ENCODE peak calls at places on chromosomes 12 and 14, in seven cellular contexts. One of them, this sample, is unnamed. For H3K27me3, the result is how much of the 10 kb centered on the place peaks cover.

GRCh38 chr14:75714993-75715392 is 53.9 kb downstream of the TTLL5 start:
- DNase-seq in esophagus squamous epithelium: no peak
- DNase-seq in HCT116: no peak
- DNase-seq in heart right ventricle: no peak
- DNase-seq in lower lobe of right lung: no peak
- DNase-seq in astrocyte: no peak
- DNase-seq in PC-3: no peak
- DNase-seq in this sample: no peak

GRCh38 chr14:29217813-29218450 is 451.3 kb downstream of the FOXG1 start:
- DNase-seq in HCT116: no peak
- DNase-seq in astrocyte: no peak
- DNase-seq in heart right ventricle: no peak
- DNase-seq in lower lobe of right lung: no peak
- DNase-seq in PC-3: no peak
- DNase-seq in esophagus squamous epithelium: no peak
- DNase-seq in this sample: no peak

GRCh38 chr12:104670439-104671406 is 214.0 kb downstream of the CHST11 start:
- DNase-seq in esophagus squamous epithelium: no peak
- DNase-seq in PC-3: no peak
- DNase-seq in lower lobe of right lung: peak
- DNase-seq in HCT116: peak
- DNase-seq in heart right ventricle: no peak
- DNase-seq in astrocyte: no peak
- DNase-seq in this sample: no peak

GRCh38 chr14:34365309-34365915 is 96.6 kb downstream of the SPTSSA start:
- DNase-seq in HCT116: no peak
- DNase-seq in PC-3: peak
- DNase-seq in heart right ventricle: no peak
- DNase-seq in esophagus squamous epithelium: no peak
- DNase-seq in lower lobe of right lung: no peak
- DNase-seq in astrocyte: no peak
- DNase-seq in this sample: no peak

GRCh38 chr12:102549691-102550090 is 69.3 kb upstream of the IGF1 start:
- DNase-seq in PC-3: no peak
- DNase-seq in HCT116: no peak
- DNase-seq in esophagus squamous epithelium: no peak
- DNase-seq in lower lobe of right lung: no peak
- DNase-seq in astrocyte: no peak
- DNase-seq in heart right ventricle: no peak
- DNase-seq in this sample: no peak

GRCh38 chr12:25200703-25201102 is 5.7 kb downstream of the ETFRF1 start:
- DNase-seq in PC-3: no peak
- DNase-seq in HCT116: no peak
- DNase-seq in esophagus squamous epithelium: no peak
- DNase-seq in heart right ventricle: no peak
- DNase-seq in lower lobe of right lung: no peak
- DNase-seq in astrocyte: peak
- DNase-seq in this sample: no peak

GRCh38 chr12:78396538-78396937 is 468.0 kb upstream of the SYT1 start:
- DNase-seq in astrocyte: no peak
- DNase-seq in lower lobe of right lung: no peak
- DNase-seq in HCT116: no peak
- DNase-seq in PC-3: no peak
- DNase-seq in heart right ventricle: no peak
- DNase-seq in esophagus squamous epithelium: no peak
- DNase-seq in this sample: no peak

GRCh38 chr14:91371011-91371989 is 46.3 kb downstream of the CCDC88C start:
- DNase-seq in PC-3: no peak
- DNase-seq in HCT116: no peak
- DNase-seq in heart right ventricle: no peak
- DNase-seq in astrocyte: no peak
- DNase-seq in esophagus squamous epithelium: no peak
- DNase-seq in lower lobe of right lung: no peak
- DNase-seq in this sample: no peak

GRCh38 chr14:54182419-54183040 is 214.3 kb upstream of the CDKN3 start:
- DNase-seq in astrocyte: peak
- DNase-seq in heart right ventricle: no peak
- DNase-seq in HCT116: no peak
- DNase-seq in lower lobe of right lung: no peak
- DNase-seq in esophagus squamous epithelium: no peak
- DNase-seq in PC-3: peak
- DNase-seq in this sample: no peak

GRCh38 chr12:1044697-1045096 is 53.7 kb downstream of the ERC1 start:
- DNase-seq in PC-3: peak
- DNase-seq in HCT116: no peak
- DNase-seq in lower lobe of right lung: no peak
- DNase-seq in heart right ventricle: no peak
- DNase-seq in esophagus squamous epithelium: no peak
- DNase-seq in astrocyte: peak
- DNase-seq in this sample: no peak

GRCh38 chr12:106704081-106704480 is 70.4 kb upstream of the RIC8B start:
- DNase-seq in HCT116: no peak
- DNase-seq in lower lobe of right lung: no peak
- DNase-seq in astrocyte: no peak
- DNase-seq in PC-3: no peak
- DNase-seq in heart right ventricle: no peak
- DNase-seq in esophagus squamous epithelium: no peak
- DNase-seq in this sample: no peak

GRCh38 chr12:46445551-46446235 is 73.1 kb upstream of the SLC38A2 start:
- DNase-seq in HCT116: no peak
- DNase-seq in PC-3: peak
- DNase-seq in astrocyte: no peak
- DNase-seq in heart right ventricle: no peak
- DNase-seq in esophagus squamous epithelium: no peak
- DNase-seq in lower lobe of right lung: no peak
- DNase-seq in this sample: no peak

GRCh38 chr14:96341323-96341722 is 21.8 kb downstream of the ATG2B start:
- DNase-seq in lower lobe of right lung: no peak
- DNase-seq in esophagus squamous epithelium: no peak
- DNase-seq in heart right ventricle: no peak
- DNase-seq in HCT116: no peak
- DNase-seq in PC-3: no peak
- DNase-seq in astrocyte: no peak
- DNase-seq in this sample: no peak

GRCh38 chr12:6849976-6850560 is 1.0 kb downstream of the CDCA3 start:
- DNase-seq in esophagus squamous epithelium: no peak
- DNase-seq in astrocyte: no peak
- DNase-seq in lower lobe of right lung: no peak
- DNase-seq in PC-3: no peak
- DNase-seq in HCT116: no peak
- DNase-seq in heart right ventricle: no peak
- DNase-seq in this sample: no peak

GRCh38 chr12:127745466-127746220 is 521.3 kb upstream of the TMEM132C start:
- DNase-seq in PC-3: no peak
- DNase-seq in heart right ventricle: no peak
- DNase-seq in astrocyte: no peak
- DNase-seq in HCT116: no peak
- DNase-seq in lower lobe of right lung: no peak
- DNase-seq in esophagus squamous epithelium: no peak
- DNase-seq in this sample: no peak

GRCh38 chr12:117850048-117850447 is 118.7 kb downstream of the KSR2 start:
- DNase-seq in astrocyte: peak
- DNase-seq in lower lobe of right lung: no peak
- DNase-seq in heart right ventricle: no peak
- DNase-seq in HCT116: peak
- DNase-seq in PC-3: peak
- DNase-seq in esophagus squamous epithelium: no peak
- DNase-seq in this sample: peak

DNA sequence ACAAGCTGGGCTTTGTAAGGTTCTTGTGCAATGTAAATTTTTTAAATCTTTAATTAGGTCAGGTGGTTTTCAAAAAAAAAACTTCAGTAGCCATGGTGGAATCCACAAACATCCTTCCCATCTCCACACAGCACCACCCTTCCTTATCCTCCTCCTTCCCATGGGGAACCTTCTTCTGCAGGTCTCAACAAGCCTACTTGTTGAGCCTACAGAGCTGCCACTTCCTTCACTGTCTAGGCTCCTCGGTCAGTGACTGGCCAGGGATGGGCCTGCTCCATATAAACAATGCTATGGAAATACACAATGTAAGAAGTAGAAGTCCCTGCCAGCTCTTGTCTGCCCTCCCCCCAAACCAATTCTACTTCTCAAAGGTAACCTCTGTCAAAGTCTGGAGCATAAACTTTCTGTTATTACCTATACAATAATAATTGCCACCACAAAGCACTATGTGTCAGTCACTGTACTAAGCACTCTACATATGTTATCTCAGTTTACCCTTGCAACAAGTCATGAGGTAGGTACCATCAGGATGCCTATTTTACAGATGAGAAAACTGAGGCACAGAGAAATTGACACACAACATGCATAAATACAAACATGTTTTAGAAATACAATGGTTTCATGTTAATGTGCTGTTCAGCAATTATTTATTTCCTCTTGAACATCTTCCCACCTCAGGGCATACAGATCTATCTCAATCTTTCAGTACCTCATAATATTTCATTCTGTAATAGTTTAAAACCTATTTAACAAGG is 17.4 kb downstream of the LIMA1 start:
- DNase-seq in heart right ventricle: no peak
- DNase-seq in esophagus squamous epithelium: no peak
- DNase-seq in PC-3: no peak
- DNase-seq in astrocyte: no peak
- DNase-seq in lower lobe of right lung: no peak
- DNase-seq in HCT116: no peak
- DNase-seq in this sample: no peak
- H3K27ac ChIP-seq in heart right ventricle: no peak
- H3K27ac ChIP-seq in esophagus squamous epithelium: peak
- H3K27ac ChIP-seq in PC-3: no peak
- H3K27ac ChIP-seq in astrocyte: no peak
- H3K27ac ChIP-seq in lower lobe of right lung: no peak
- H3K27ac ChIP-seq in HCT116: no peak
- H3K27ac ChIP-seq in this sample: no peak

GRCh38 chr12:16121953-16122352 is 155.5 kb downstream of the SLC15A5 start:
- DNase-seq in heart right ventricle: no peak
- DNase-seq in astrocyte: no peak
- DNase-seq in HCT116: no peak
- DNase-seq in lower lobe of right lung: no peak
- DNase-seq in esophagus squamous epithelium: no peak
- DNase-seq in PC-3: no peak
- DNase-seq in this sample: no peak

GRCh38 chr12:16118586-16118985 is 158.9 kb downstream of the SLC15A5 start:
- DNase-seq in astrocyte: peak
- DNase-seq in esophagus squamous epithelium: no peak
- DNase-seq in lower lobe of right lung: no peak
- DNase-seq in HCT116: no peak
- DNase-seq in heart right ventricle: no peak
- DNase-seq in PC-3: no peak
- DNase-seq in this sample: no peak

GRCh38 chr12:16120027-16120426 is 157.5 kb downstream of the SLC15A5 start:
- DNase-seq in PC-3: no peak
- DNase-seq in heart right ventricle: no peak
- DNase-seq in lower lobe of right lung: no peak
- DNase-seq in HCT116: no peak
- DNase-seq in astrocyte: no peak
- DNase-seq in esophagus squamous epithelium: no peak
- DNase-seq in this sample: no peak

DNA sequence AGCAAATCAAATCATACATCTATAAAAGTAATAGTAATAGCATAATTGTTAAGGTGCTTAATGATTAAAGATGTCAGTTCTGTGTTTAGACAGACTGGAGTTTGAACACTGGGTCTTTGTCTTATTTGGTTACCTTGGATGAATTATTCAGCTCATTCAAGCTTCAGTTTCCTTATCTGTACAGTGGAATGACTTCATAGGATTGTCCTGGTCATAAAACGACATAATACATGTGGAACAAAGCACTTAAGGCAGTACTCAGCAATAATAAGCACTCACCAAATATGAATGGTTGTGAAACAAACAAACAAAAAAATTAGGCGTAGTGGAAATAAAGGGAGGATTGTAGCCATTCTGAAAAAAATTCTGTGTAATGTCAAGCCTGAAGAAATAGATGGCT is 157.9 kb downstream of the SLC15A5 start:
- DNase-seq in esophagus squamous epithelium: no peak
- DNase-seq in astrocyte: no peak
- DNase-seq in heart right ventricle: no peak
- DNase-seq in PC-3: no peak
- DNase-seq in HCT116: no peak
- DNase-seq in lower lobe of right lung: no peak
- DNase-seq in this sample: no peak
- H3K27me3 ChIP-seq in esophagus squamous epithelium: under half
- H3K27me3 ChIP-seq in astrocyte: under half
- H3K27me3 ChIP-seq in heart right ventricle: under half
- H3K27me3 ChIP-seq in PC-3: under half
- H3K27me3 ChIP-seq in HCT116: under half
- H3K27me3 ChIP-seq in lower lobe of right lung: under half
- H3K27me3 ChIP-seq in this sample: under half

GRCh38 chr14:22482085-22482694 is 106.8 kb downstream of the DAD1 start:
- DNase-seq in lower lobe of right lung: no peak
- DNase-seq in esophagus squamous epithelium: no peak
- DNase-seq in heart right ventricle: no peak
- DNase-seq in HCT116: no peak
- DNase-seq in PC-3: no peak
- DNase-seq in astrocyte: no peak
- DNase-seq in this sample: no peak
- H3K4me3 ChIP-seq in lower lobe of right lung: no peak
- H3K4me3 ChIP-seq in esophagus squamous epithelium: no peak
- H3K4me3 ChIP-seq in heart right ventricle: no peak
- H3K4me3 ChIP-seq in HCT116: no peak
- H3K4me3 ChIP-seq in PC-3: no peak
- H3K4me3 ChIP-seq in astrocyte: no peak
- H3K4me3 ChIP-seq in this sample: no peak

GRCh38 chr12:15220961-15221885 is at the start of gene RERG:
- DNase-seq in lower lobe of right lung: peak
- DNase-seq in astrocyte: peak
- DNase-seq in PC-3: peak
- DNase-seq in heart right ventricle: peak
- DNase-seq in HCT116: peak
- DNase-seq in esophagus squamous epithelium: peak
- DNase-seq in this sample: peak

GRCh38 chr12:15230137-15230536 is 8.9 kb upstream of the RERG start:
- DNase-seq in lower lobe of right lung: no peak
- DNase-seq in PC-3: no peak
- DNase-seq in esophagus squamous epithelium: no peak
- DNase-seq in astrocyte: no peak
- DNase-seq in HCT116: no peak
- DNase-seq in heart right ventricle: no peak
- DNase-seq in this sample: no peak

GRCh38 chr12:15227004-15227679 is 5.9 kb upstream of the RERG start:
- DNase-seq in PC-3: peak
- DNase-seq in heart right ventricle: no peak
- DNase-seq in HCT116: peak
- DNase-seq in lower lobe of right lung: peak
- DNase-seq in astrocyte: peak
- DNase-seq in esophagus squamous epithelium: no peak
- DNase-seq in this sample: peak

GRCh38 chr12:15220451-15220850 is 766 bp downstream of the RERG start:
- DNase-seq in lower lobe of right lung: no peak
- DNase-seq in PC-3: no peak
- DNase-seq in esophagus squamous epithelium: no peak
- DNase-seq in HCT116: no peak
- DNase-seq in astrocyte: no peak
- DNase-seq in heart right ventricle: peak
- DNase-seq in this sample: no peak

DNA sequence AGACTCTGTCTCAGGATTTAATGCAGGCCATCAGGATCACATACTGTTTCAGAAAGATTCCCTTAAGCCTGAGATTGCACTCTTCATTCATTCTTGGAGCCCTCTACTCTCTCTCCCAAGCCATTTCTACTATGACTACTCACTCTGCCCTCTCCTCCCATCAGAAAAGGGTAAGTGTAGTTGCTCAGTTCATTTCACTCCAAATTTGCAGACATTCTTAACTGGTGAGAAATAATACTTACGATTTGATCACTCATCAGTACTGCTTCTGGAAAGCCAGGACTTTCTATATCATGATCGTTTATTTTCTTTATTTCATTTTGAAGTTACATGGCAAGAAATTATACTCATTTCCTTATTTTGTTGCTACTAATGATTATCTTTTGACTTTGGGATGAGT is 3.9 kb upstream of the RERG start:
- DNase-seq in esophagus squamous epithelium: no peak
- DNase-seq in heart right ventricle: no peak
- DNase-seq in lower lobe of right lung: no peak
- DNase-seq in astrocyte: no peak
- DNase-seq in HCT116: no peak
- DNase-seq in PC-3: no peak
- DNase-seq in this sample: no peak
- H3K27ac ChIP-seq in esophagus squamous epithelium: no peak
- H3K27ac ChIP-seq in heart right ventricle: no peak
- H3K27ac ChIP-seq in lower lobe of right lung: no peak
- H3K27ac ChIP-seq in astrocyte: no peak
- H3K27ac ChIP-seq in HCT116: no peak
- H3K27ac ChIP-seq in PC-3: no peak
- H3K27ac ChIP-seq in this sample: no peak

This sample was measured in WERI-Rb-1.